ENCODE peak calls at places on chromosomes 11 and 22, in four cellular contexts. One of them, this sample, is unnamed.

GRCh38 chr11:20406484-20406883 is 19.0 kb downstream of the PRMT3 start:
- DNase-seq in CD8-positive, alpha-beta T cell: no peak
- DNase-seq in stimulated activated CD4-positive, alpha-beta T cell treated with anti-CD3 and anti-CD28 coated beads, Interleukin-2, amount 100 ng/mL, for 48 hours: no peak
- DNase-seq in LHCN-M2: no peak
- DNase-seq in this sample: no peak

GRCh38 chr11:15185021-15185420 is 70.3 kb downstream of the INSC start:
- DNase-seq in CD8-positive, alpha-beta T cell: no peak
- DNase-seq in stimulated activated CD4-positive, alpha-beta T cell treated with anti-CD3 and anti-CD28 coated beads, Interleukin-2, amount 100 ng/mL, for 48 hours: no peak
- DNase-seq in LHCN-M2: no peak
- DNase-seq in this sample: no peak

GRCh38 chr11:72553748-72554147 is 119.4 kb upstream of the CLPB start:
- DNase-seq in CD8-positive, alpha-beta T cell: peak
- DNase-seq in stimulated activated CD4-positive, alpha-beta T cell treated with anti-CD3 and anti-CD28 coated beads, Interleukin-2, amount 100 ng/mL, for 48 hours: no peak
- DNase-seq in LHCN-M2: no peak
- DNase-seq in this sample: no peak

GRCh38 chr22:38572065-38572464 is 2.1 kb upstream of the DMC1 start:
- DNase-seq in CD8-positive, alpha-beta T cell: peak
- DNase-seq in stimulated activated CD4-positive, alpha-beta T cell treated with anti-CD3 and anti-CD28 coated beads, Interleukin-2, amount 100 ng/mL, for 48 hours: peak
- DNase-seq in LHCN-M2: peak
- DNase-seq in this sample: no peak

GRCh38 chr22:40484906-40485660 is 114.7 kb downstream of the SGSM3 start:
- DNase-seq in CD8-positive, alpha-beta T cell: no peak
- DNase-seq in stimulated activated CD4-positive, alpha-beta T cell treated with anti-CD3 and anti-CD28 coated beads, Interleukin-2, amount 100 ng/mL, for 48 hours: no peak
- DNase-seq in LHCN-M2: peak
- DNase-seq in this sample: no peak

GRCh38 chr22:24025475-24025874 is 14.4 kb downstream of the CABIN1 start:
- DNase-seq in CD8-positive, alpha-beta T cell: no peak
- DNase-seq in stimulated activated CD4-positive, alpha-beta T cell treated with anti-CD3 and anti-CD28 coated beads, Interleukin-2, amount 100 ng/mL, for 48 hours: no peak
- DNase-seq in LHCN-M2: no peak
- DNase-seq in this sample: no peak

GRCh38 chr22:24983151-24983550 is 30.6 kb downstream of the KIAA1671 start:
- DNase-seq in CD8-positive, alpha-beta T cell: no peak
- DNase-seq in stimulated activated CD4-positive, alpha-beta T cell treated with anti-CD3 and anti-CD28 coated beads, Interleukin-2, amount 100 ng/mL, for 48 hours: no peak
- DNase-seq in LHCN-M2: no peak
- DNase-seq in this sample: no peak

GRCh38 chr22:38148252-38148651 is 33.4 kb downstream of the PLA2G6 start:
- DNase-seq in CD8-positive, alpha-beta T cell: no peak
- DNase-seq in stimulated activated CD4-positive, alpha-beta T cell treated with anti-CD3 and anti-CD28 coated beads, Interleukin-2, amount 100 ng/mL, for 48 hours: no peak
- DNase-seq in LHCN-M2: peak
- DNase-seq in this sample: peak

GRCh38 chr22:29706493-29706892 is 13.3 kb upstream of the CABP7 start:
- DNase-seq in CD8-positive, alpha-beta T cell: no peak
- DNase-seq in stimulated activated CD4-positive, alpha-beta T cell treated with anti-CD3 and anti-CD28 coated beads, Interleukin-2, amount 100 ng/mL, for 48 hours: no peak
- DNase-seq in LHCN-M2: no peak
- DNase-seq in this sample: no peak

GRCh38 chr11:9943346-9944110 is 279.7 kb downstream of the SWAP70 start:
- DNase-seq in CD8-positive, alpha-beta T cell: no peak
- DNase-seq in stimulated activated CD4-positive, alpha-beta T cell treated with anti-CD3 and anti-CD28 coated beads, Interleukin-2, amount 100 ng/mL, for 48 hours: no peak
- DNase-seq in LHCN-M2: peak
- DNase-seq in this sample: no peak

GRCh38 chr11:85725510-85726258 is 39.7 kb upstream of the CCDC89 start:
- DNase-seq in CD8-positive, alpha-beta T cell: no peak
- DNase-seq in stimulated activated CD4-positive, alpha-beta T cell treated with anti-CD3 and anti-CD28 coated beads, Interleukin-2, amount 100 ng/mL, for 48 hours: no peak
- DNase-seq in LHCN-M2: peak
- DNase-seq in this sample: no peak

GRCh38 chr11:1221848-1222311 is 986 bp upstream of the MUC5B start:
- DNase-seq in CD8-positive, alpha-beta T cell: no peak
- DNase-seq in stimulated activated CD4-positive, alpha-beta T cell treated with anti-CD3 and anti-CD28 coated beads, Interleukin-2, amount 100 ng/mL, for 48 hours: no peak
- DNase-seq in LHCN-M2: no peak
- DNase-seq in this sample: peak

GRCh38 chr11:1853376-1854131 is 670 bp downstream of the LSP1 start:
- DNase-seq in CD8-positive, alpha-beta T cell: peak
- DNase-seq in stimulated activated CD4-positive, alpha-beta T cell treated with anti-CD3 and anti-CD28 coated beads, Interleukin-2, amount 100 ng/mL, for 48 hours: no peak
- DNase-seq in LHCN-M2: no peak
- DNase-seq in this sample: no peak

GRCh38 chr11:126647735-126648134 is 292.2 kb downstream of the ST3GAL4 start:
- DNase-seq in CD8-positive, alpha-beta T cell: no peak
- DNase-seq in stimulated activated CD4-positive, alpha-beta T cell treated with anti-CD3 and anti-CD28 coated beads, Interleukin-2, amount 100 ng/mL, for 48 hours: no peak
- DNase-seq in LHCN-M2: peak
- DNase-seq in this sample: no peak

GRCh38 chr22:25644122-25644521 is 79.6 kb downstream of the GRK3 start:
- DNase-seq in CD8-positive, alpha-beta T cell: no peak
- DNase-seq in stimulated activated CD4-positive, alpha-beta T cell treated with anti-CD3 and anti-CD28 coated beads, Interleukin-2, amount 100 ng/mL, for 48 hours: no peak
- DNase-seq in LHCN-M2: peak
- DNase-seq in this sample: no peak

GRCh38 chr11:129061466-129062194 is 119.0 kb upstream of the TP53AIP1 start:
- DNase-seq in CD8-positive, alpha-beta T cell: no peak
- DNase-seq in stimulated activated CD4-positive, alpha-beta T cell treated with anti-CD3 and anti-CD28 coated beads, Interleukin-2, amount 100 ng/mL, for 48 hours: no peak
- DNase-seq in LHCN-M2: peak
- DNase-seq in this sample: no peak

GRCh38 chr22:45516163-45516562 is 13.5 kb downstream of the FBLN1 start:
- DNase-seq in CD8-positive, alpha-beta T cell: no peak
- DNase-seq in stimulated activated CD4-positive, alpha-beta T cell treated with anti-CD3 and anti-CD28 coated beads, Interleukin-2, amount 100 ng/mL, for 48 hours: no peak
- DNase-seq in LHCN-M2: no peak
- DNase-seq in this sample: no peak

GRCh38 chr22:39237276-39238123 is 7.3 kb downstream of the PDGFB start:
- DNase-seq in CD8-positive, alpha-beta T cell: peak
- DNase-seq in stimulated activated CD4-positive, alpha-beta T cell treated with anti-CD3 and anti-CD28 coated beads, Interleukin-2, amount 100 ng/mL, for 48 hours: no peak
- DNase-seq in LHCN-M2: no peak
- DNase-seq in this sample: no peak

GRCh38 chr11:130421697-130422096 is 6.7 kb downstream of the ADAMTS8 start:
- DNase-seq in CD8-positive, alpha-beta T cell: no peak
- DNase-seq in stimulated activated CD4-positive, alpha-beta T cell treated with anti-CD3 and anti-CD28 coated beads, Interleukin-2, amount 100 ng/mL, for 48 hours: no peak
- DNase-seq in LHCN-M2: no peak
- DNase-seq in this sample: no peak

GRCh38 chr22:39318507-39319283 is 728 bp downstream of the RPL3 start:
- DNase-seq in CD8-positive, alpha-beta T cell: no peak
- DNase-seq in stimulated activated CD4-positive, alpha-beta T cell treated with anti-CD3 and anti-CD28 coated beads, Interleukin-2, amount 100 ng/mL, for 48 hours: no peak
- DNase-seq in LHCN-M2: no peak
- DNase-seq in this sample: no peak

GRCh38 chr11:85827768-85828639 is 17.1 kb upstream of the SYTL2 start:
- DNase-seq in CD8-positive, alpha-beta T cell: peak
- DNase-seq in stimulated activated CD4-positive, alpha-beta T cell treated with anti-CD3 and anti-CD28 coated beads, Interleukin-2, amount 100 ng/mL, for 48 hours: no peak
- DNase-seq in LHCN-M2: peak
- DNase-seq in this sample: no peak

GRCh38 chr11:20599424-20600346 is at the start of gene SLC6A5:
- DNase-seq in CD8-positive, alpha-beta T cell: no peak
- DNase-seq in stimulated activated CD4-positive, alpha-beta T cell treated with anti-CD3 and anti-CD28 coated beads, Interleukin-2, amount 100 ng/mL, for 48 hours: peak
- DNase-seq in LHCN-M2: peak
- DNase-seq in this sample: no peak

GRCh38 chr11:26958005-26958404 is 35.9 kb upstream of the FIBIN start:
- DNase-seq in CD8-positive, alpha-beta T cell: no peak
- DNase-seq in stimulated activated CD4-positive, alpha-beta T cell treated with anti-CD3 and anti-CD28 coated beads, Interleukin-2, amount 100 ng/mL, for 48 hours: no peak
- DNase-seq in LHCN-M2: no peak
- DNase-seq in this sample: no peak

GRCh38 chr11:34616086-34616485 is 4.8 kb upstream of the EHF start:
- DNase-seq in CD8-positive, alpha-beta T cell: no peak
- DNase-seq in stimulated activated CD4-positive, alpha-beta T cell treated with anti-CD3 and anti-CD28 coated beads, Interleukin-2, amount 100 ng/mL, for 48 hours: no peak
- DNase-seq in LHCN-M2: no peak
- DNase-seq in this sample: no peak

GRCh38 chr11:134755535-134755934 is 343.5 kb upstream of the B3GAT1 start:
- DNase-seq in CD8-positive, alpha-beta T cell: no peak
- DNase-seq in stimulated activated CD4-positive, alpha-beta T cell treated with anti-CD3 and anti-CD28 coated beads, Interleukin-2, amount 100 ng/mL, for 48 hours: no peak
- DNase-seq in LHCN-M2: no peak
- DNase-seq in this sample: no peak

GRCh38 chr22:48404004-48404403 is 1423.7 kb downstream of the BRD1 start:
- DNase-seq in CD8-positive, alpha-beta T cell: no peak
- DNase-seq in stimulated activated CD4-positive, alpha-beta T cell treated with anti-CD3 and anti-CD28 coated beads, Interleukin-2, amount 100 ng/mL, for 48 hours: no peak
- DNase-seq in LHCN-M2: no peak
- DNase-seq in this sample: no peak

GRCh38 chr22:30433773-30434172 is 8.2 kb downstream of the MTFP1 start:
- DNase-seq in CD8-positive, alpha-beta T cell: no peak
- DNase-seq in stimulated activated CD4-positive, alpha-beta T cell treated with anti-CD3 and anti-CD28 coated beads, Interleukin-2, amount 100 ng/mL, for 48 hours: no peak
- DNase-seq in LHCN-M2: no peak
- DNase-seq in this sample: no peak

This sample was measured in sigmoid colon.